ENCODE peak calls at places on chromosomes 7 and 10, in nine cellular contexts. One of them, this sample, is unnamed.

GRCh38 chr10:17116193-17116592 is 13.4 kb downstream of the CUBN start:
- DNase-seq in HCT116: no peak
- DNase-seq in Panc1: no peak
- DNase-seq in GM23338: no peak
- DNase-seq in A549: no peak
- DNase-seq in HepG2: no peak
- DNase-seq in GM12878: no peak
- DNase-seq in SK-N-SH: no peak
- DNase-seq in K562: no peak
- DNase-seq in this sample: no peak

GRCh38 chr10:82313401-82313800 is 438.4 kb downstream of the NRG3 start:
- DNase-seq in A549: no peak
- DNase-seq in SK-N-SH: no peak
- DNase-seq in HCT116: no peak
- DNase-seq in HepG2: no peak
- DNase-seq in GM23338: no peak
- DNase-seq in GM12878: no peak
- DNase-seq in K562: no peak
- DNase-seq in Panc1: no peak
- DNase-seq in this sample: no peak

GRCh38 chr7:47470567-47471357 is 111.1 kb downstream of the TNS3 start:
- DNase-seq in A549: peak
- DNase-seq in HCT116: no peak
- DNase-seq in SK-N-SH: no peak
- DNase-seq in K562: no peak
- DNase-seq in HepG2: peak
- DNase-seq in GM12878: no peak
- DNase-seq in GM23338: peak
- DNase-seq in Panc1: no peak
- DNase-seq in this sample: no peak

GRCh38 chr7:77627307-77627671 is 69.0 kb upstream of the RSBN1L start:
- DNase-seq in SK-N-SH: no peak
- DNase-seq in HCT116: no peak
- DNase-seq in Panc1: no peak
- DNase-seq in K562: no peak
- DNase-seq in A549: no peak
- DNase-seq in GM23338: no peak
- DNase-seq in GM12878: no peak
- DNase-seq in HepG2: no peak
- DNase-seq in this sample: no peak

GRCh38 chr10:14481752-14482151 is 151.0 kb upstream of the FRMD4A start:
- DNase-seq in SK-N-SH: no peak
- DNase-seq in A549: no peak
- DNase-seq in HepG2: no peak
- DNase-seq in GM12878: no peak
- DNase-seq in GM23338: no peak
- DNase-seq in HCT116: no peak
- DNase-seq in K562: no peak
- DNase-seq in Panc1: no peak
- DNase-seq in this sample: no peak

GRCh38 chr7:151378011-151378410 is 31.8 kb downstream of the WDR86 start:
- DNase-seq in HCT116: no peak
- DNase-seq in A549: no peak
- DNase-seq in Panc1: no peak
- DNase-seq in SK-N-SH: no peak
- DNase-seq in K562: no peak
- DNase-seq in GM23338: no peak
- DNase-seq in HepG2: no peak
- DNase-seq in GM12878: no peak
- DNase-seq in this sample: no peak

GRCh38 chr10:126084369-126084768 is 188.0 kb downstream of the FANK1 start:
- DNase-seq in HepG2: no peak
- DNase-seq in K562: no peak
- DNase-seq in Panc1: no peak
- DNase-seq in A549: no peak
- DNase-seq in SK-N-SH: no peak
- DNase-seq in HCT116: no peak
- DNase-seq in GM12878: no peak
- DNase-seq in GM23338: no peak
- DNase-seq in this sample: no peak

GRCh38 chr7:135678612-135679575 is 16.6 kb downstream of the STMP1 start:
- DNase-seq in HCT116: no peak
- DNase-seq in A549: no peak
- DNase-seq in K562: no peak
- DNase-seq in HepG2: no peak
- DNase-seq in GM12878: no peak
- DNase-seq in Panc1: no peak
- DNase-seq in GM23338: no peak
- DNase-seq in SK-N-SH: no peak
- DNase-seq in this sample: no peak

GRCh38 chr10:115936926-115937755 is 335.9 kb downstream of the GFRA1 start:
- DNase-seq in HCT116: no peak
- DNase-seq in GM23338: no peak
- DNase-seq in Panc1: no peak
- DNase-seq in A549: no peak
- DNase-seq in GM12878: no peak
- DNase-seq in K562: no peak
- DNase-seq in SK-N-SH: no peak
- DNase-seq in HepG2: no peak
- DNase-seq in this sample: no peak

GRCh38 chr7:27616186-27616491 is 46.5 kb downstream of the HIBADH start:
- DNase-seq in GM12878: no peak
- DNase-seq in GM23338: no peak
- DNase-seq in Panc1: no peak
- DNase-seq in K562: no peak
- DNase-seq in SK-N-SH: no peak
- DNase-seq in HCT116: no peak
- DNase-seq in A549: no peak
- DNase-seq in HepG2: no peak
- DNase-seq in this sample: no peak

GRCh38 chr10:50610364-50610763 is 13.4 kb downstream of the SGMS1 start:
- DNase-seq in K562: no peak
- DNase-seq in HCT116: no peak
- DNase-seq in SK-N-SH: no peak
- DNase-seq in GM12878: no peak
- DNase-seq in GM23338: no peak
- DNase-seq in HepG2: no peak
- DNase-seq in A549: no peak
- DNase-seq in Panc1: no peak
- DNase-seq in this sample: no peak

GRCh38 chr7:73919694-73920375 is 58.9 kb downstream of the TMEM270 start:
- DNase-seq in SK-N-SH: peak
- DNase-seq in K562: no peak
- DNase-seq in HCT116: no peak
- DNase-seq in GM12878: no peak
- DNase-seq in HepG2: no peak
- DNase-seq in Panc1: no peak
- DNase-seq in A549: no peak
- DNase-seq in GM23338: no peak
- DNase-seq in this sample: no peak

GRCh38 chr7:73918926-73919693 is 58.2 kb downstream of the TMEM270 start:
- DNase-seq in GM12878: no peak
- DNase-seq in HepG2: no peak
- DNase-seq in Panc1: no peak
- DNase-seq in A549: no peak
- DNase-seq in GM23338: peak
- DNase-seq in HCT116: no peak
- DNase-seq in SK-N-SH: peak
- DNase-seq in K562: peak
- DNase-seq in this sample: no peak

GRCh38 chr7:73921623-73922528 is 60.9 kb downstream of the TMEM270 start:
- DNase-seq in GM12878: no peak
- DNase-seq in A549: no peak
- DNase-seq in HCT116: no peak
- DNase-seq in GM23338: no peak
- DNase-seq in Panc1: no peak
- DNase-seq in K562: no peak
- DNase-seq in SK-N-SH: peak
- DNase-seq in HepG2: no peak
- DNase-seq in this sample: no peak

GRCh38 chr7:73920406-73921134 is 59.6 kb downstream of the TMEM270 start:
- DNase-seq in A549: no peak
- DNase-seq in HepG2: no peak
- DNase-seq in HCT116: no peak
- DNase-seq in SK-N-SH: peak
- DNase-seq in GM23338: no peak
- DNase-seq in K562: no peak
- DNase-seq in Panc1: no peak
- DNase-seq in GM12878: no peak
- DNase-seq in this sample: no peak
- TF ChIP-seq REST in A549: no peak
- TF ChIP-seq REST in HepG2: no peak
- TF ChIP-seq REST in HCT116: no peak
- TF ChIP-seq REST in SK-N-SH: no peak
- TF ChIP-seq REST in GM23338: no peak
- TF ChIP-seq REST in K562: no peak
- TF ChIP-seq REST in Panc1: no peak
- TF ChIP-seq REST in GM12878: no peak
- TF ChIP-seq REST in this sample: no peak

DNA sequence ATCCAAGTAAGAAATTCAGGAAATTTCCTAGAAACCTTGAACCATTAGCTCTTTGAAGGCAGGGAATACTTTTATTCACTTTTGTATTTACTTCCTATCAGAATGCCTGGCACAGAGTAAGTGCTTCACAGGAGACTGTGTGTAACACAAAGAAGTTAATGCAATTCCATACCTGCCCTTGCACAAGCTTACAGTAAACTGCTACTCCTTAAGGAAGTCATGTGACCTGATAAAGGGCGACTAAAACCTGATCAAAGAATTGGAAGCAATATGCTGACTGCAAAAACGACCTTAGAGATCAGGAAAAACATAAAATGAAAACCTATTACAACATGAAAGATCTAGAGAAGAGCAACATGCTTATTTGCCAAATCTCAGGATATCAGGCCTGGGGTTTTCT is 178.2 kb upstream of the HPS1 start:
- DNase-seq in SK-N-SH: no peak
- DNase-seq in HCT116: no peak
- DNase-seq in HepG2: no peak
- DNase-seq in GM12878: no peak
- DNase-seq in Panc1: no peak
- DNase-seq in A549: no peak
- DNase-seq in GM23338: no peak
- DNase-seq in K562: no peak
- DNase-seq in this sample: no peak
- TF ChIP-seq REST in SK-N-SH: no peak
- TF ChIP-seq REST in HCT116: no peak
- TF ChIP-seq REST in HepG2: no peak
- TF ChIP-seq REST in GM12878: no peak
- TF ChIP-seq REST in Panc1: no peak
- TF ChIP-seq REST in A549: no peak
- TF ChIP-seq REST in GM23338: no peak
- TF ChIP-seq REST in K562: no peak
- TF ChIP-seq REST in this sample: no peak

DNA sequence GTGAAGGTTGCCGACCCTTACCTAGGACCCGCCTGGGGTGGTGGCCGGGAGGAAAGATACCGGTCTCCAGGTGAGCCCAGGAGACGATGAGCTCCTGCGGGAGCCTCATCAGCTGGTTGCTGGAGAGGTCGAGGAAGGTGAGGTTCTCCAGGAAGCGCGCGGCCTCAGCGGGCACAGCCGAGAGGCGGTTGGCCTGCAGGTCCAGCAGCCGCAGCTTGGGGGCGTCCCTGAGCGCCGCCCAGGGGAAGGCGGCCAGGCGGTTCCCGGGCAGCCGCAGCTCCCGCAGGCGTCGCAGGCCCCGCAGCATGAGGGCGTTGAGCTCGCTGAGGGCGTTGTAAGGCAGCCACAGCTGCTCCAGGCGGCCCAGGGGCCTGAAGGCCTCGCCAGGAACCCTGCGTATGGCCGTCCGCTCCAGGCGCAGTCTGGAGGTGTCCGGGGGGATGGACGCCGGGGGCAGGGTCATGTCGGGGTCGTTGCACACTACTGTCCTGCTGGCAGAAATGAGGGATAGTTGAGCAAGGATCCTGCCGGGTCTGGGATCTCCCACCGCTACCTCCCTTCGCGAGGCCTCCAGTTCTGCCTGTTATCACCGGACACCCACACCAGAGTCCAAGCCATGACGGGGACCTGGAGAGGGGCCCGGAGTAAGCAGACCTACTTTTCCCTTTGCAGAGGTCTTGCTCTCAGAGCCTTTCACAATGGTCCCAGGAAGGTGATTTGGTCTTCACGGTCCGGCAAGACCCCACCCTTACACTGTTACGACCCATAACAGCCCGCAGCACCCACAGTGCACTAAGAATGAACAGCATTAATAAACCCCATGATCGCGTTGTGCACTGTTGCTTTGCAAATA is 3.9 kb downstream of the LRIT1 start:
- DNase-seq in Panc1: no peak
- DNase-seq in SK-N-SH: no peak
- DNase-seq in GM23338: peak
- DNase-seq in A549: no peak
- DNase-seq in GM12878: no peak
- DNase-seq in K562: peak
- DNase-seq in HCT116: no peak
- DNase-seq in HepG2: no peak
- DNase-seq in this sample: no peak
- TF ChIP-seq REST in Panc1: no peak
- TF ChIP-seq REST in SK-N-SH: no peak
- TF ChIP-seq REST in GM23338: no peak
- TF ChIP-seq REST in A549: no peak
- TF ChIP-seq REST in GM12878: no peak
- TF ChIP-seq REST in K562: no peak
- TF ChIP-seq REST in HCT116: no peak
- TF ChIP-seq REST in HepG2: no peak
- TF ChIP-seq REST in this sample: no peak

GRCh38 chr10:95266674-95267095 is 24.1 kb downstream of the PDLIM1 start:
- DNase-seq in Panc1: no peak
- DNase-seq in GM23338: peak
- DNase-seq in HCT116: peak
- DNase-seq in GM12878: no peak
- DNase-seq in SK-N-SH: peak
- DNase-seq in A549: peak
- DNase-seq in HepG2: peak
- DNase-seq in K562: peak
- DNase-seq in this sample: peak
- TF ChIP-seq REST in Panc1: no peak
- TF ChIP-seq REST in GM23338: no peak
- TF ChIP-seq REST in HCT116: no peak
- TF ChIP-seq REST in GM12878: no peak
- TF ChIP-seq REST in SK-N-SH: no peak
- TF ChIP-seq REST in A549: no peak
- TF ChIP-seq REST in HepG2: no peak
- TF ChIP-seq REST in K562: no peak
- TF ChIP-seq REST in this sample: no peak

GRCh38 chr10:130368761-130369560 is 232.8 kb downstream of the GLRX3 start:
- DNase-seq in GM12878: no peak
- DNase-seq in K562: no peak
- DNase-seq in GM23338: no peak
- DNase-seq in HCT116: no peak
- DNase-seq in SK-N-SH: no peak
- DNase-seq in Panc1: no peak
- DNase-seq in HepG2: no peak
- DNase-seq in A549: no peak
- DNase-seq in this sample: no peak
- TF ChIP-seq REST in GM12878: no peak
- TF ChIP-seq REST in K562: no peak
- TF ChIP-seq REST in GM23338: no peak
- TF ChIP-seq REST in HCT116: no peak
- TF ChIP-seq REST in SK-N-SH: no peak
- TF ChIP-seq REST in Panc1: no peak
- TF ChIP-seq REST in HepG2: no peak
- TF ChIP-seq REST in A549: no peak
- TF ChIP-seq REST in this sample: no peak